ENCODE peak calls at places on chromosomes 5 and 9, in ten cellular contexts. S, B, Y, K, T, J, R, P, I and A are unnamed samples.

GRCh38 chr9:18359335-18359734 is 114.6 kb upstream of the ADAMTSL1 start:
- DNase-seq in S (no peak), B (peak; percentile 84), Y (no peak), K (no peak), T (peak; percentile 12), J (no peak), R (no peak), P (no peak), I (no peak), A (no peak)

GRCh38 chr9:124894741-124895170 is 32.8 kb downstream of the ARPC5L start:
- DNase-seq in S (no peak), B (peak; percentile 64), Y (no peak), K (no peak), T (peak; percentile 60), J (peak; percentile 22), R (no peak), P (no peak), I (no peak), A (no peak)

GRCh38 chr9:113417370-113417769 is 6.8 kb downstream of the C9orf43 start:
- DNase-seq in S (no peak), B (no peak), Y (no peak), K (no peak), T (no peak), J (no peak), R (no peak), P (no peak), I (no peak), A (no peak)

GRCh38 chr5:107217721-107218130 is 453.0 kb downstream of the EFNA5 start:
- DNase-seq in S (no peak), B (no peak), Y (no peak), K (no peak), T (peak; percentile 97), J (no peak), R (no peak), P (peak; percentile 78), I (peak; percentile 71), A (no peak)

GRCh38 chr9:37989632-37990155 is 79.3 kb downstream of the SHB start:
- DNase-seq in S (no peak), B (no peak), Y (no peak), K (no peak), T (no peak), J (no peak), R (no peak), P (no peak), I (no peak), A (no peak)

GRCh38 chr5:61744690-61745619 is 412.9 kb downstream of the ZSWIM6 start:
- DNase-seq in S (no peak), B (no peak), Y (no peak), K (no peak), T (peak; percentile 57), J (no peak), R (no peak), P (no peak), I (no peak), A (no peak)

GRCh38 chr5:147336871-147337270 is 102.0 kb downstream of the STK32A start:
- DNase-seq in S (peak; percentile 11), B (no peak), Y (no peak), K (no peak), T (no peak), J (no peak), R (no peak), P (no peak), I (no peak), A (no peak)

GRCh38 chr9:115126406-115126805 is 8.4 kb upstream of the TNC start:
- DNase-seq in S (no peak), B (no peak), Y (no peak), K (no peak), T (no peak), J (no peak), R (no peak), P (no peak), I (no peak), A (no peak)

GRCh38 chr9:132901859-132902831 is 23.4 kb downstream of the SPACA9 start:
- DNase-seq in S (peak; percentile 79), B (peak; percentile 82), Y (peak; percentile 74), K (peak; percentile 94), T (peak; percentile 84), J (peak; percentile 85), R (peak; percentile 84), P (peak; percentile 82), I (peak; percentile 35), A (no peak)

GRCh38 chr9:36319806-36320205 is 61.6 kb upstream of the GNE start:
- DNase-seq in S (no peak), B (no peak), Y (no peak), K (peak; percentile 58), T (peak; percentile 92), J (no peak), R (no peak), P (no peak), I (no peak), A (peak; percentile 47)

GRCh38 chr5:4699592-4699991 is 440.5 kb upstream of the ADAMTS16 start:
- DNase-seq in S (no peak), B (no peak), Y (no peak), K (no peak), T (no peak), J (no peak), R (no peak), P (no peak), I (no peak), A (no peak)

GRCh38 chr5:170303564-170303963 is 6.0 kb upstream of the LCP2 start:
- DNase-seq in S (no peak), B (no peak), Y (no peak), K (no peak), T (no peak), J (no peak), R (no peak), P (no peak), I (no peak), A (no peak)

GRCh38 chr9:14415947-14416346 is 102.0 kb upstream of the NFIB start:
- DNase-seq in S (no peak), B (peak; percentile 82), Y (no peak), K (no peak), T (peak; percentile 42), J (no peak), R (no peak), P (no peak), I (no peak), A (no peak)

GRCh38 chr9:127715443-127716337 is at the start of the genes PTRH1 and TTC16:
- DNase-seq in S (peak; percentile 99), B (peak; percentile 92), Y (peak; percentile 97), K (peak; percentile 97), T (peak; percentile 97), J (peak; percentile 96), R (peak; percentile 99), P (peak; percentile 99), I (peak; percentile 98), A (peak; percentile 97)

DNA sequence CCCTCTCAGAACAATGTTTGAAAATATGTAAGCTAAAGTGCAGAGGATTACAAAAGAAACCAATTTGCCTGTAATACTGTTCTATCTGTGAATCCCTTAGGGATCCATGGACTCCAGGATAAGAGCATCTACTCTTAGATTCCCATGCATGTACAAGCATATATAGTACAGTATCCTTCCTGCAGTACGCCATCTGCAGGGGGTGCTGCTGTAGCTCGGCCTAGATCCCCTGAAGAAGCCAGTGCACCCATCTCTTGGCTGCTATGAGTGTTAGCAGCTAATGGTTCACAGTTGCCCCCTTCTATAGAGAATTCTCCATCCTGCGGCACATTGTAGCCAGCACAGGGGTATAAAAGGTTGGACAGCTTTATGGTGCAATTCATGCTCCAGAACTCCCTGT is 61.8 kb upstream of the SLC30A5 start:
- DNase-seq in S (no peak), B (no peak), Y (no peak), K (no peak), T (no peak), J (no peak), R (no peak), P (no peak), I (no peak), A (no peak)
- TF ChIP-seq CTCF in S (no peak), B (peak; percentile 13), Y (no peak), K (no peak), T (no peak), J (no peak), R (no peak), P (no peak), I (no peak), A (no peak)

GRCh38 chr9:15510789-15511575 is at the start of gene PSIP1:
- DNase-seq in S (peak; percentile 83), B (peak; percentile 75), Y (peak; percentile 80), K (peak; percentile 60), T (peak; percentile 80), J (peak; percentile 75), R (peak; percentile 85), P (peak; percentile 81), I (peak; percentile 77), A (peak; percentile 93)

GRCh38 chr9:15501179-15501578 is 9.6 kb downstream of the PSIP1 start:
- DNase-seq in S (no peak), B (peak; percentile 2), Y (no peak), K (no peak), T (no peak), J (no peak), R (no peak), P (no peak), I (no peak), A (no peak)

GRCh38 chr9:15501803-15502202 is 9.0 kb downstream of the PSIP1 start:
- DNase-seq in S (no peak), B (no peak), Y (no peak), K (no peak), T (no peak), J (no peak), R (no peak), P (no peak), I (no peak), A (no peak)

GRCh38 chr9:15509931-15510788 is 610 bp downstream of the PSIP1 start:
- DNase-seq in S (no peak), B (peak; percentile 11), Y (peak; percentile 45), K (peak; percentile 27), T (no peak), J (peak; percentile 40), R (peak; percentile 80), P (peak; percentile 67), I (peak; percentile 38), A (peak; percentile 85)

GRCh38 chr9:15505927-15506326 is 4.8 kb downstream of the PSIP1 start:
- DNase-seq in S (no peak), B (no peak), Y (no peak), K (no peak), T (no peak), J (no peak), R (no peak), P (no peak), I (no peak), A (no peak)
- TF ChIP-seq CTCF in S (no peak), B (no peak), Y (no peak), K (no peak), T (no peak), J (no peak), R (no peak), P (no peak), I (no peak), A (no peak)

GRCh38 chr5:113660848-113661247 is 147.4 kb downstream of the YTHDC2 start:
- DNase-seq in S (no peak), B (no peak), Y (no peak), K (no peak), T (no peak), J (no peak), R (no peak), P (no peak), I (no peak), A (no peak)

GRCh38 chr5:113663879-113664278 is 150.4 kb downstream of the YTHDC2 start:
- DNase-seq in S (no peak), B (peak; percentile 19), Y (no peak), K (peak; percentile 6), T (peak; percentile 56), J (peak; percentile 64), R (peak; percentile 15), P (no peak), I (peak; percentile 25), A (no peak)
- TF ChIP-seq CTCF in S (peak; percentile 18), B (no peak), Y (no peak), K (peak; percentile 27), T (peak; percentile 34), J (peak; percentile 64), R (peak; percentile 52), P (no peak), I (peak; percentile 22), A (no peak)

GRCh38 chr5:105304859-105305258 is 1742.3 kb upstream of the NUDT12 start:
- DNase-seq in S (no peak), B (no peak), Y (no peak), K (no peak), T (no peak), J (no peak), R (no peak), P (no peak), I (no peak), A (no peak)
- TF ChIP-seq CTCF in S (peak; percentile 35), B (no peak), Y (no peak), K (no peak), T (no peak), J (peak; percentile 60), R (no peak), P (no peak), I (no peak), A (no peak)